ENCODE peak calls at places on chromosomes 1 and 21, in six cellular contexts. Q is A549, U is endothelial cell of umbilical vein, A is HepG2, L is K562, K is GM12878. F is an unnamed sample.

GRCh38 chr1:245234217-245235120 is 79.7 kb downstream of the KIF26B start:
- DNase-seq in L (no peak), K (no peak), Q (no peak), U (no peak), A (no peak), F (peak)

GRCh38 chr1:243623831-243624230 is 226.2 kb downstream of the AKT3 start:
- DNase-seq in L (no peak), U (peak), A (no peak), Q (no peak), K (no peak), F (no peak)

GRCh38 chr1:232553809-232554208 is 76.1 kb downstream of the SIPA1L2 start:
- DNase-seq in Q (no peak), U (no peak), A (no peak), K (no peak), L (no peak), F (no peak)

GRCh38 chr21:27505516-27505915 is 538.6 kb upstream of the ADAMTS5 start:
- DNase-seq in K (no peak), A (no peak), L (no peak), Q (no peak), U (no peak), F (no peak)

GRCh38 chr1:224507771-224508523 is 73.3 kb upstream of the WDR26 start:
- DNase-seq in A (peak), L (no peak), K (no peak), U (no peak), Q (no peak), F (no peak)

GRCh38 chr1:183124259-183124658 is 61.8 kb upstream of the LAMC2 start:
- DNase-seq in K (no peak), L (no peak), A (no peak), U (peak), Q (no peak), F (no peak)

GRCh38 chr1:231778009-231778719 is 151.6 kb downstream of the DISC1 start:
- DNase-seq in A (no peak), L (no peak), Q (peak), K (no peak), U (peak), F (no peak)

GRCh38 chr1:120179420-120180348 is 3.4 kb upstream of the SEC22B start:
- DNase-seq in A (no peak), Q (no peak), U (peak), L (peak), K (no peak), F (no peak)

GRCh38 chr1:21368514-21369289 is 71.2 kb upstream of the NBPF3 start:
- DNase-seq in K (no peak), A (peak), U (peak), Q (peak), L (peak), F (peak)

GRCh38 chr1:216562383-216562782 is 139.1 kb upstream of the USH2A start:
- DNase-seq in A (no peak), U (no peak), L (no peak), K (no peak), Q (no peak), F (no peak)

GRCh38 chr1:2635271-2636010 is 2.6 kb upstream of the MMEL1 start:
- DNase-seq in A (no peak), Q (no peak), K (no peak), U (no peak), L (no peak), F (no peak)

GRCh38 chr1:89291276-89291675 is 18.6 kb upstream of the GBP5 start:
- DNase-seq in Q (no peak), A (no peak), K (no peak), U (no peak), L (no peak), F (no peak)

GRCh38 chr1:201229771-201230635 is 39.4 kb downstream of the IGFN1 start:
- DNase-seq in Q (no peak), U (no peak), A (no peak), K (no peak), L (no peak), F (no peak)

DNA sequence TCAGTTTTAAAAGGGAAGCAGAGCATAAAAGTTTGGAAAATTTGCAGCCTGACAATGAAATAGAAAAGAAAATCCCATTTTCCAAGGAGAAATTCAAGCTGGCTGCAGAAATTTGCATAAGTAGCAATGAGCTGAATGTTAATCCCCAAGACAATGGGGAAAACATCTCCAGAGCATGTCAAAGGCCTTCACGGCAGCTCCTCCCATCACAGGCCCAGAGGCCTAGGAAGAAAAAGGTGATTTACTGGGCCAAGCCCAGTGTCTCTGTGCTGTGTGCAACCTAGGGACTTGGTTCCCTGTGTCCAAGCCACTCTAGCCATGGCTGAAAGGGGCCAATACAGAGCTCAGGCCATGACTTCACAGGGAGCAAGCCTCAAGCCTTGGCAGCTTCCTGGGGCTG is 26.1 kb downstream of the KRTAP20-3 start:
- DNase-seq in A (no peak), K (no peak), Q (no peak), L (no peak), U (no peak), F (no peak)
- TF ChIP-seq CTCF in A (no peak), K (no peak), Q (no peak), L (no peak), U (no peak), F (no peak)

GRCh38 chr1:23578311-23578996 is 19.2 kb upstream of the ID3 start:
- DNase-seq in U (no peak), L (no peak), K (no peak), Q (no peak), A (no peak), F (no peak)

GRCh38 chr1:23576338-23577055 is 17.2 kb upstream of the ID3 start:
- DNase-seq in U (no peak), Q (no peak), K (no peak), A (no peak), L (no peak), F (no peak)

GRCh38 chr1:23578997-23579363 is 19.7 kb upstream of the ID3 start:
- DNase-seq in L (no peak), K (no peak), Q (no peak), U (no peak), A (no peak), F (no peak)

GRCh38 chr1:23575226-23575810 is 16.0 kb upstream of the ID3 start:
- DNase-seq in K (no peak), A (no peak), Q (no peak), U (no peak), L (no peak), F (no peak)

DNA sequence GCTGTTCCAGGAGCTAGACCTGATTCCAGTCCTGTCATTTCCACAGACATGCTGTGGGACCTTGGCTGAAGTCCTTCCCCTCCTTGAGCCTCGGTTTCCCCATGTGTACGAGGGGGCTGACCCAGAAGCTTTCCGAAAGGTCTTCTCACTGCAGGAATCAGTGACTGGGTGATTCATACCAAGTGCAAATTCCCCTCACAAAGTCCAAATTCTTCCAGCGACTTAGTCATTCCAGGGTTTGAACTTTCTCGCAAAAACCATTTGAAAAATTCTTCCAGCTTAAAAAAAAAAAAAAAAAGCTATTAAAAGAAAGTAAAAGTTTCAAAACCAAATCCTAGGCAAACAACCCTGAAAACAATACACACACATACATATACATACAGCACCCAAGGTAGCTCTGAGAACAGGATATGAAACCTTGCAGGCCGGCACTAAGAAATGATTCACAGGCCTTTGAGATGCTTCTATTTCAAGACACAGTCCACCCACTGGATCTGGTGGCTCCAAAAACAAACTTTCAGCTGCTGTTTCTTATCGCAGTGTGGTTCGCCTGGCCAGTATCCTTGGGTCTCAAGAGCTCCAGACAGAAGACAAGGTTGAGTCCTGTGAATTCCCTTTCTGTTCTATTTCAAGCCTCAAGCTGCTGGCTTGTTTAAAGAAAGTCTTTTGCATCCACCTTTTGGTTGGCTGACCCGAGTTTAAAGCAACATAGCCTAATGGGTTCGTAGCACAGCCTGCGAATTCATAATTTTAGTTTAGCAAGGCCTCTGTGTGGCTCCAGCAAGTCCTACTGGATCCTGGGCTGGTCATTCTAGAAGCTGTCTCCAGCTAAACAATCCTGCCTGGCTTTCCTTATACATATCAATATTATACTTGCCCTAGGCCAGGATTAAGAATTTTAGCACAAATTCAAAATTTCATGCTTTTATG is 18.0 kb upstream of the ID3 start:
- DNase-seq in A (peak), Q (peak), L (peak), K (peak), U (peak), F (no peak)
- TF ChIP-seq POLR2A in A (no peak), Q (no peak), L (no peak), K (peak), U (no peak), F (no peak)

GRCh38 chr1:212718499-212718898 is 18.9 kb upstream of the BATF3 start:
- DNase-seq in U (peak), A (no peak), K (no peak), Q (peak), L (no peak), F (peak)
- TF ChIP-seq MYC in U (no peak), A (no peak), K (no peak), Q (no peak), L (no peak), F (no peak)

GRCh38 chr1:30658014-30658336 is 65.4 kb downstream of the MATN1 start:
- DNase-seq in A (no peak), L (no peak), K (no peak), U (no peak), Q (no peak), F (no peak)

GRCh38 chr1:30661311-30661710 is 62.1 kb downstream of the MATN1 start:
- DNase-seq in A (no peak), Q (no peak), K (no peak), U (no peak), L (no peak), F (no peak)

GRCh38 chr1:30657131-30658013 is 66.0 kb downstream of the MATN1 start:
- DNase-seq in A (no peak), U (no peak), Q (no peak), K (no peak), L (no peak), F (no peak)

GRCh38 chr1:30660241-30660640 is 63.1 kb downstream of the MATN1 start:
- DNase-seq in K (no peak), U (no peak), Q (no peak), A (no peak), L (no peak), F (no peak)

GRCh38 chr1:30659702-30660101 is 63.7 kb downstream of the MATN1 start:
- DNase-seq in Q (no peak), K (no peak), L (no peak), U (no peak), A (no peak), F (no peak)
- TF ChIP-seq CTCF in Q (no peak), K (no peak), L (no peak), U (no peak), A (no peak), F (no peak)

F was measured in NB4.